ENCODE peak calls at places on chromosome 2, in five cellular contexts. T is stimulated activated CD4-positive, alpha-beta T cell treated with anti-CD3 and anti-CD28 coated beads, Interleukin-15, amount 100 ng/mL, for 48 hours; L is RPMI7951; D is activated CD4-positive, alpha-beta T cell treated with anti-CD3 and anti-CD28 coated beads, Interleukin-2, amount 10 ng/mL, durations not matched to agents 7 days and 5 days; U is AG08395. J is an unnamed sample.

GRCh38 chr2:122451697-122452096 is 696.2 kb downstream of the TSN start:
- DNase-seq in L (no peak), D (no peak), U (no peak), T (no peak), J (no peak)

GRCh38 chr2:68789603-68790002 is 55.0 kb downstream of the ARHGAP25 start:
- DNase-seq in U (no peak), T (no peak), D (no peak), L (no peak), J (no peak)

GRCh38 chr2:69652206-69652605 is 8.7 kb upstream of the AAK1 start:
- DNase-seq in U (peak; percentile 81), T (no peak), D (no peak), L (peak; percentile 82), J (no peak)

GRCh38 chr2:49251766-49252165 is 97.5 kb upstream of the FSHR start:
- DNase-seq in T (no peak), D (no peak), U (peak; percentile 69), L (peak; percentile 53), J (no peak)

GRCh38 chr2:38098351-38099095 is 22.6 kb upstream of the CYP1B1 start:
- DNase-seq in D (no peak), L (peak; percentile 51), T (no peak), U (no peak), J (no peak)

GRCh38 chr2:157836531-157836930 is 39.6 kb downstream of the ACVR1 start:
- DNase-seq in D (no peak), U (no peak), L (no peak), T (no peak), J (no peak)

GRCh38 chr2:108978709-108979111 is 10.3 kb downstream of the EDAR start:
- DNase-seq in T (no peak), L (no peak), D (no peak), U (no peak), J (no peak)

GRCh38 chr2:216713691-216714411 is 18.5 kb upstream of the IGFBP5 start:
- DNase-seq in U (peak; percentile 94), L (peak; percentile 95), D (no peak), T (no peak), J (no peak)

GRCh38 chr2:43051316-43051715 is 175.1 kb downstream of the ZFP36L2 start:
- DNase-seq in D (peak; percentile 26), L (peak; percentile 82), T (peak; percentile 14), U (no peak), J (no peak)

GRCh38 chr2:144607899-144608477 is 88.1 kb upstream of the ZEB2 start:
- DNase-seq in L (no peak), D (no peak), U (no peak), T (no peak), J (no peak)

GRCh38 chr2:108324531-108325256 is 36.0 kb downstream of the SULT1C2 start:
- DNase-seq in L (peak; percentile 37), T (no peak), D (no peak), U (peak; percentile 58), J (no peak)

GRCh38 chr2:184597571-184597980 is 753 bp upstream of the ZNF804A start:
- DNase-seq in U (peak; percentile 33), T (no peak), D (no peak), L (peak; percentile 5), J (no peak)

GRCh38 chr2:121333834-121334558 is 49.0 kb upstream of the TFCP2L1 start:
- DNase-seq in U (no peak), L (no peak), D (no peak), T (no peak), J (no peak)

GRCh38 chr2:217510790-217511291 is 492.0 kb downstream of the TNS1 start:
- DNase-seq in T (peak; percentile 41), L (peak; percentile 86), D (peak; percentile 62), U (peak; percentile 84), J (peak; percentile 29)

GRCh38 chr2:170493698-170494097 is 221.4 kb upstream of the SP5 start:
- DNase-seq in D (no peak), U (no peak), T (no peak), L (peak; percentile 46), J (no peak)

GRCh38 chr2:26590960-26591618 is 50.1 kb downstream of the CIB4 start:
- DNase-seq in U (no peak), T (no peak), L (no peak), D (no peak), J (no peak)

J was measured in NCI-H1930.